ENCODE peak calls at places on chromosome 11, in four cellular contexts. One of them, this sample, is unnamed.

GRCh38 chr11:68767672-68768071 is 16.4 kb upstream of the TESMIN start:
- DNase-seq in endodermal cell: no peak
- DNase-seq in HFF-Myc: no peak
- DNase-seq in GM06990: no peak
- DNase-seq in this sample: no peak

GRCh38 chr11:1516273-1517067 is 29.9 kb upstream of the MOB2 start:
- DNase-seq in endodermal cell: no peak
- DNase-seq in GM06990: no peak
- DNase-seq in HFF-Myc: peak; percentile 10
- DNase-seq in this sample: no peak

GRCh38 chr11:63871962-63872832 is 33.3 kb downstream of the MARK2 start:
- DNase-seq in GM06990: peak; percentile 49
- DNase-seq in endodermal cell: peak; percentile 84
- DNase-seq in HFF-Myc: peak; percentile 72
- DNase-seq in this sample: peak; percentile 85

GRCh38 chr11:13261600-13262061 is 16.0 kb upstream of the BMAL1 start:
- DNase-seq in endodermal cell: peak; percentile 47
- DNase-seq in GM06990: no peak
- DNase-seq in HFF-Myc: peak; percentile 88
- DNase-seq in this sample: no peak

GRCh38 chr11:70142171-70142875 is 60.8 kb upstream of the FADD start:
- DNase-seq in endodermal cell: peak; percentile 84
- DNase-seq in HFF-Myc: no peak
- DNase-seq in GM06990: no peak
- DNase-seq in this sample: no peak

GRCh38 chr11:47179655-47179991 is 2.9 kb upstream of the ARFGAP2 start:
- DNase-seq in GM06990: no peak
- DNase-seq in endodermal cell: peak; percentile 86
- DNase-seq in HFF-Myc: no peak
- DNase-seq in this sample: peak; percentile 77

GRCh38 chr11:9972917-9973504 is 309.1 kb downstream of the SWAP70 start:
- DNase-seq in HFF-Myc: peak; percentile 56
- DNase-seq in GM06990: no peak
- DNase-seq in endodermal cell: no peak
- DNase-seq in this sample: peak; percentile 79

GRCh38 chr11:2527621-2528291 is 82.9 kb downstream of the KCNQ1 start:
- DNase-seq in HFF-Myc: no peak
- DNase-seq in GM06990: no peak
- DNase-seq in endodermal cell: peak; percentile 35
- DNase-seq in this sample: no peak

GRCh38 chr11:61163714-61164609 is 2.7 kb upstream of the VPS37C start:
- DNase-seq in GM06990: no peak
- DNase-seq in HFF-Myc: no peak
- DNase-seq in endodermal cell: no peak
- DNase-seq in this sample: no peak

DNA sequence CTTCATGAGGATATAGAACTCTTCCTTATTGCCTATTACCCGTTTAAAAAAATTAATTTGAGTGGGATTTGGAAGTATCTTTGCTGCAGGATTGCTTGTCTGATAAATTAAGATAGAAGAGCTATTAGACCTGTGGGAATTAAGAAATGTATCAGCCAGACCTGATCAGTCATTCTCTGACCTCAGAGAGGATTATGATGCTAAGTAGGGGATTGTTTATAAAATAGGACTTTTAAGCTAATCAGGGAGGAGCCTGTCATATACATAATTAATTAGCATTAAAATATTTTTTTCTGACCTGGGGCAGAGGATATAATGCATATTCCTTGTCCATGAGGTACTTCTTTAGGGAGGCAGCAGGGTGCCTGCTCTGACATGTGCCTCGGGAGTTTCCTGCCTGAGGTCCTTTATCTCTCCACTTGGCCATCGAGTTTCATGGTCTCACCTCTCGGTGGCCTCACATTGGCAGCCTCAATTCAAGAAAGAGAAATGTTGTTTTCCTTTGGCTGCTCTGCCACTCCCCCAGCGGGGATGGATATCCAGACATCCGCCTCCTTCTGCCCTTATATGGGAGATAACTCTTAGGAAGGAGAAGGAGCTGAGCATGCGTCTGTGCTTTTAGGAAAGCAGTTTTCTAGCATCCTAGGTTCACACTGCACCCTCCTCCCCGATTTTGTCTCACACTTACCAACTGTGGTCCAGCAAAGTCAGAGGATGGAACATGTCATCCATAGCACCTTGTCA is 41.1 kb downstream of the DIXDC1 start:
- DNase-seq in GM06990: no peak
- DNase-seq in HFF-Myc: peak; percentile 37
- DNase-seq in endodermal cell: peak; percentile 92
- DNase-seq in this sample: no peak
- TF ChIP-seq CTCF in GM06990: no peak
- TF ChIP-seq CTCF in HFF-Myc: no peak
- TF ChIP-seq CTCF in endodermal cell: peak; percentile 29
- TF ChIP-seq CTCF in this sample: no peak

DNA sequence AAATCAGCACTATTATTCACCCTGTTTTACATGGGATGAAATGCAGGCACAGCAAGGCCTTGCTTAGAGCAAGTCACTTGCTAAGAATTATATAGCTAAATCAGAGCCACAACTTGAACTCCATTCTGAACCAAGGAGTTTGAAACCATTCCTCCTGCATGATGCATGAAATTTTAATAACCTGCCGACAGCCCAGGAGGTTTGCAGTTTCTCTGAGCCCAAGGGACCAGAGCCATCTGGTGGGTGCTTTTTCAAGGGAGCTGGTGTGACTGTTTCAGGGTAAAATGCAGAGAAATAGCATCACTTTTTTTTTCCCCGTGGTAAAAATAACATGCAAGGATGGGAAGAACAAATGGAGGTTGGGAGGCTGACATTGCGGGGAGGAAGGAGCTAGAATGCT is 22.9 kb downstream of the NAV2 start:
- DNase-seq in GM06990: no peak
- DNase-seq in endodermal cell: no peak
- DNase-seq in HFF-Myc: no peak
- DNase-seq in this sample: no peak
- TF ChIP-seq CTCF in GM06990: no peak
- TF ChIP-seq CTCF in endodermal cell: no peak
- TF ChIP-seq CTCF in HFF-Myc: peak; percentile 11
- TF ChIP-seq CTCF in this sample: no peak

GRCh38 chr11:117657801-117658200 is 139.2 kb downstream of the DSCAML1 start:
- DNase-seq in endodermal cell: no peak
- DNase-seq in HFF-Myc: no peak
- DNase-seq in GM06990: no peak
- DNase-seq in this sample: no peak

GRCh38 chr11:117658809-117659208 is 138.2 kb downstream of the DSCAML1 start:
- DNase-seq in HFF-Myc: no peak
- DNase-seq in GM06990: no peak
- DNase-seq in endodermal cell: no peak
- DNase-seq in this sample: no peak

GRCh38 chr11:117654856-117655255 is 142.2 kb downstream of the DSCAML1 start:
- DNase-seq in GM06990: no peak
- DNase-seq in endodermal cell: no peak
- DNase-seq in HFF-Myc: no peak
- DNase-seq in this sample: no peak

GRCh38 chr11:117649656-117650055 is 147.4 kb downstream of the DSCAML1 start:
- DNase-seq in GM06990: no peak
- DNase-seq in endodermal cell: no peak
- DNase-seq in HFF-Myc: no peak
- DNase-seq in this sample: no peak

DNA sequence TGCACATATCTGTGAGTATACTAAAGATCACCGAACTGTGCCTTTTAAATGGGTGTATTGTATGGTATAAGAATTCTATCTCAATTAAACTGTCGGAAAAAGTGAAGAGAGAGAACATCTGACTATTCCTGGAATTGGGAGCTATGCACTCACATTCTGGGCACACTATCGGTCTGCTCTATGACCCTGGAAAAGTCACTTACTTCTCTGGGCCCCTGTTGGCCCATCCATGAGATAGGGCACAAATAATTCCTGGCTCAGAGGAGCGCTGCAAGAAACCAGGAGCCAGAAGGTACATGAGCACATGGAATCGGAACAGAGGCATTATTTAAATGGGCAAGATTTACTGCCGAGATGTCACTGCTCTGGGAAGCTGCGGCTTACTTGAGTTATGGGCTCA is 142.7 kb downstream of the DSCAML1 start:
- DNase-seq in endodermal cell: no peak
- DNase-seq in GM06990: no peak
- DNase-seq in HFF-Myc: no peak
- DNase-seq in this sample: no peak
- TF ChIP-seq CTCF in endodermal cell: no peak
- TF ChIP-seq CTCF in GM06990: no peak
- TF ChIP-seq CTCF in HFF-Myc: no peak
- TF ChIP-seq CTCF in this sample: no peak

DNA sequence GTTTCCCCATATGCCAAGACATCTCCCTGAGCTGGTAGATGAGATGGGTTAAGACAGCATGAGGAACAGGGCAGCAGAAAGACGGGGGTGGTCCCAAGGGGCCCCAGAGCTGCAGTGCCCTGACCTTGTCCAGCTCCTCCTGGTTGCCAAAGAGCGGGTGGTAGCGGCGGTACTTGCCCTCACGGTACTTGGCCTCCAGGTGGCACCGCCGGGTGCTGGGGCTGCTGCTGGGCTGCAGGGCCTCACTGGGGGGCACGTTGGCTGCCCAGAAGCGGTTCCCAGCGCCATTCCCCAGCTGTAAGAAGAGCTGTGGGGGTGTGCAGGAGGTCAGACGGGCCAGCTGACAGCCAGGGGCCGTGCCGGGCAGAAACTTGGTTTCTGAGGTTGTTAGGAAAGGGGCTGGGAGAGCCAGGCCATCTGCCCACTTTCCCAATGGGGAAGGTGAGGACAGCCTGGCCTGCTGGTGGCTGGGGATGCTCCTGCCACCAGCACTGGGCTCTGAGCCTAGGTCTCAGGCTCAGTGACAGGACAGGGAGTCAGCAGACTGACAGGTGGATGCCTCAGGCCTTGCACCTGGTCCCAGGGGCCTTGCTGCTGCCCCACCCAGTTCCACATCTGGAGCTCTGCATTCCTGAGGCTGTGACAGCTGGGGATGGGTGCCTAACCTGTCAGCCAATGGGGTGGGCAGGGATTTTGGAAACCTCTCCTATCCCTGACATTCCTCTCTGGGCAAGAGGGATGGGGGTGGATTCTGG is 30.0 kb upstream of the PDE2A start:
- DNase-seq in GM06990: no peak
- DNase-seq in endodermal cell: peak; percentile 73
- DNase-seq in HFF-Myc: no peak
- DNase-seq in this sample: no peak
- TF ChIP-seq CTCF in GM06990: no peak
- TF ChIP-seq CTCF in endodermal cell: peak; percentile 39
- TF ChIP-seq CTCF in HFF-Myc: no peak
- TF ChIP-seq CTCF in this sample: no peak

DNA sequence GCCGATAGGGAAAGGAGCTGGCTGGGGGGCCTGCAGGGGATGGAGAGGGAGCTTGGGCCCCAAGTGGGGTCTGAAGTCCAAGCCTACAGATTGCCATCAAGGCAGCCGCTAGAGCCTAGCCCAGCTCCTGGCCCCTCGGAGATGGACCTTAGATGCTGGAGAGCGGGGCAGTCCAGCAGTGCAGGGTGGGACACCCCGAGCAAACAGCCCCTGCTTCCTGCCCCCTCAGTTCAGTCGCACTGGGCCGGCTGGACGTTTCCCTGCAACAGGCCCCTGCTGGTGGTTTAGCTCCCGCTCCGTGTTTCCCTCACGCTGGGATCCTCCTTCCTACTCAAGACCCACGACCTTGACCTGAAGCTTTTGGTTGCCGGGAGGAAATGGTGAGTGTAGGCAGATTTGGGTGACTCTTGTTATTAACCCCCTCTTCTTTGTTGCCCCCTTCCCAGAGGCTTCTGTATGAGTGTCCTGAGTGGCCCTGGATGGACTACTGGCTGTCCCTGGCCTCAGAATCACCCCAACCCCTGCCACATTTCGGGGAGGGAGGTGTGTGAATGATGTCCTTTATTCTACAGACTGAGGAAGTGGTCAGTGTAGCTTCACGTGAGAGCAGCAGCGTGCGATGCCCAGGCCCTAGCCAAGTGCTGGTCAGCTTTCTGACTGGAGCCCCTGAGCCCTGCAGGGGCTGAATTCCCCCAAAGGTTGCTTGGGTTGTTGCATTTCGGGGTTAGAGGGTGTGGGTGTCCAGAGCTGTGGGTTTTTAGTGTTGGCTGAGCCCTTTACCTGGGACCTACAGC is 2.7 kb downstream of the ST3GAL4 start:
- DNase-seq in endodermal cell: no peak
- DNase-seq in HFF-Myc: no peak
- DNase-seq in GM06990: no peak
- DNase-seq in this sample: peak; percentile 25
- TF ChIP-seq CTCF in endodermal cell: peak; percentile 14
- TF ChIP-seq CTCF in HFF-Myc: no peak
- TF ChIP-seq CTCF in GM06990: no peak
- TF ChIP-seq CTCF in this sample: no peak

This sample was measured in GM13976.